ENCODE peak calls at places on chromosomes 13 and 19, in six cellular contexts. D is PC-3; P is activated naive CD8-positive, alpha-beta T cell treated with anti-CD3 and anti-CD28 coated beads, Interleukin-2, amount 50 U/mL, for 24 hours; H is T-helper 2 cell; L is BJ; Y is activated naive CD4-positive, alpha-beta T cell treated with anti-CD3 and anti-CD28 coated beads for 36 hours. X is an unnamed sample.

GRCh38 chr13:70630247-70630646 is 522.0 kb upstream of the KLHL1 start:
- DNase-seq in H (no peak), P (no peak), L (no peak), Y (no peak), D (peak), X (no peak)

GRCh38 chr13:27917121-27917947 is 2.5 kb upstream of the PDX1 start:
- DNase-seq in D (no peak), Y (no peak), P (no peak), H (no peak), L (no peak), X (no peak)

GRCh38 chr13:46866150-46866549 is 30.7 kb downstream of the HTR2A start:
- DNase-seq in D (peak), H (no peak), P (no peak), L (peak), Y (peak), X (peak)

GRCh38 chr19:7705387-7706187 is 3.7 kb upstream of the FCER2 start:
- DNase-seq in H (peak), D (no peak), L (no peak), P (peak), Y (peak), X (peak)

GRCh38 chr13:62512194-62513141 is 1096.8 kb upstream of the PCDH20 start:
- DNase-seq in H (no peak), Y (peak), P (peak), L (no peak), D (peak), X (no peak)

GRCh38 chr19:41898235-41898634 is 15.3 kb downstream of the ARHGEF1 start:
- DNase-seq in D (no peak), Y (no peak), H (no peak), L (no peak), P (no peak), X (no peak)

GRCh38 chr13:41137951-41138350 is 5.3 kb upstream of the KBTBD6 start:
- DNase-seq in P (no peak), Y (no peak), H (no peak), D (peak), L (no peak), X (no peak)

GRCh38 chr13:100535401-100536135 is 53.0 kb downstream of the GGACT start:
- DNase-seq in L (no peak), D (no peak), Y (no peak), H (no peak), P (no peak), X (no peak)

GRCh38 chr13:113735194-113735593 is 23.8 kb upstream of the TMEM255B start:
- DNase-seq in L (no peak), H (no peak), Y (no peak), P (no peak), D (no peak), X (no peak)

GRCh38 chr13:47087841-47088240 is 191.0 kb upstream of the HTR2A start:
- DNase-seq in L (peak), H (no peak), P (no peak), D (no peak), Y (no peak), X (no peak)

GRCh38 chr19:17755977-17756670 is 4.8 kb downstream of the FCHO1 start:
- DNase-seq in D (peak), L (no peak), Y (peak), P (peak), H (peak), X (no peak)

GRCh38 chr19:8004723-8005513 is 523 bp downstream of the ELAVL1 start:
- DNase-seq in D (peak), L (no peak), Y (peak), P (peak), H (peak), X (peak)

GRCh38 chr13:74133657-74134201 is 475 bp downstream of the KLF12 start:
- DNase-seq in D (peak), Y (peak), H (peak), L (peak), P (peak), X (peak)

GRCh38 chr13:43686557-43686956 is 100.2 kb downstream of the ENOX1 start:
- DNase-seq in D (peak), L (peak), H (no peak), Y (no peak), P (no peak), X (no peak)

GRCh38 chr19:282501-282900 is 8.7 kb downstream of the PLPP2 start:
- DNase-seq in D (no peak), P (no peak), H (no peak), L (no peak), Y (no peak), X (no peak)

GRCh38 chr13:45989607-45990006 is 62.9 kb downstream of the ZC3H13 start:
- DNase-seq in D (no peak), H (no peak), L (peak), P (no peak), Y (no peak), X (no peak)

GRCh38 chr13:113950451-113951245 is 23.2 kb downstream of the C13orf46 start:
- DNase-seq in L (no peak), H (no peak), Y (no peak), P (no peak), D (no peak), X (no peak)

GRCh38 chr13:61013782-61014181 is 401.9 kb downstream of the PCDH20 start:
- DNase-seq in Y (no peak), P (no peak), D (no peak), H (no peak), L (no peak), X (no peak)

GRCh38 chr13:45827318-45827717 is 24.2 kb downstream of the SIAH3 start:
- DNase-seq in Y (no peak), P (no peak), L (no peak), D (no peak), H (no peak), X (no peak)

GRCh38 chr13:39688699-39689405 is 33.4 kb downstream of the COG6 start:
- DNase-seq in Y (peak), L (peak), P (no peak), D (no peak), H (no peak), X (no peak)

GRCh38 chr13:40402931-40403412 is 263.5 kb downstream of the FOXO1 start:
- DNase-seq in L (peak), H (no peak), Y (no peak), D (peak), P (no peak), X (no peak)

GRCh38 chr19:7304200-7304599 is 10.0 kb upstream of the INSR start:
- DNase-seq in P (no peak), Y (no peak), D (no peak), L (no peak), H (no peak), X (no peak)

GRCh38 chr13:102198418-102199322 is 203.2 kb downstream of the FGF14 start:
- DNase-seq in P (no peak), H (no peak), D (peak), L (peak), Y (no peak), X (no peak)

GRCh38 chr13:108214511-108215383 is 589 bp downstream of the LIG4 start:
- DNase-seq in L (no peak), Y (peak), D (peak), H (no peak), P (peak), X (no peak)

GRCh38 chr19:47644743-47645499 is 36.0 kb downstream of the BICRA start:
- DNase-seq in H (no peak), L (no peak), P (no peak), D (no peak), Y (no peak), X (no peak)